ENCODE peak calls at places on chromosomes 5 and 9, in nine cellular contexts. N is fibroblast of lung, M is stomach, V is heart left ventricle, X is body of pancreas, P is astrocyte, K is cardiac muscle cell, O is mammary epithelial cell, W is tibial nerve. A is an unnamed sample. For H3K4me1, the result is how much of the 10 kb centered on the place peaks cover.

GRCh38 chr9:87119328-87119881 is 172.1 kb upstream of the GAS1 start:
- DNase-seq in N (peak), M (peak), V (peak), X (peak), P (peak), K (peak), O (peak), W (no peak), A (no peak)

GRCh38 chr9:82467478-82467877 is 478.9 kb downstream of the SPATA31D1 start:
- DNase-seq in N (no peak), M (no peak), V (no peak), X (no peak), P (no peak), K (no peak), O (no peak), W (no peak), A (no peak)

GRCh38 chr5:657570-657969 is 35.6 kb downstream of the TPPP start:
- DNase-seq in N (peak), M (no peak), V (no peak), X (no peak), P (peak), K (peak), O (no peak), W (no peak), A (no peak)

GRCh38 chr9:89923961-89924504 is 319.2 kb downstream of the GADD45G start:
- DNase-seq in N (peak), M (peak), V (no peak), X (peak), P (peak), K (no peak), O (no peak), W (no peak), A (no peak)

GRCh38 chr9:34675048-34675714 is 12.7 kb upstream of the CCL27 start:
- DNase-seq in N (peak), M (peak), V (no peak), X (peak), P (peak), K (peak), O (peak), W (no peak), A (peak)

GRCh38 chr9:134624119-134624826 is 17.3 kb upstream of the COL5A1 start:
- DNase-seq in N (no peak), M (no peak), V (no peak), X (no peak), P (no peak), K (no peak), O (no peak), W (peak), A (no peak)

GRCh38 chr9:31347082-31347617 is 1037.3 kb upstream of the ACO1 start:
- DNase-seq in N (peak), M (no peak), V (no peak), X (no peak), P (no peak), K (peak), O (peak), W (no peak), A (no peak)

GRCh38 chr5:42930934-42931333 is 109.2 kb downstream of the ANXA2R start:
- DNase-seq in N (no peak), M (no peak), V (no peak), X (no peak), P (no peak), K (peak), O (peak), W (no peak), A (no peak)

GRCh38 chr9:5518937-5519319 is 8.6 kb downstream of the PDCD1LG2 start:
- DNase-seq in N (no peak), M (no peak), V (no peak), X (no peak), P (no peak), K (no peak), O (no peak), W (no peak), A (no peak)

GRCh38 chr5:151565971-151566370 is 25.2 kb downstream of the FAT2 start:
- DNase-seq in N (no peak), M (no peak), V (no peak), X (no peak), P (no peak), K (no peak), O (no peak), W (no peak), A (no peak)

GRCh38 chr5:18553269-18553668 is 919.0 kb downstream of the TAF11L14 start:
- DNase-seq in N (peak), M (no peak), V (no peak), X (no peak), P (peak), K (peak), O (peak), W (no peak), A (no peak)

GRCh38 chr9:134403682-134404301 is 77.5 kb downstream of the RXRA start:
- DNase-seq in N (peak), M (peak), V (peak), X (peak), P (peak), K (peak), O (peak), W (peak), A (no peak)

GRCh38 chr9:29160763-29161353 is 1587.6 kb upstream of the C9orf72 start:
- DNase-seq in N (no peak), M (no peak), V (no peak), X (peak), P (no peak), K (no peak), O (no peak), W (no peak), A (no peak)

DNA sequence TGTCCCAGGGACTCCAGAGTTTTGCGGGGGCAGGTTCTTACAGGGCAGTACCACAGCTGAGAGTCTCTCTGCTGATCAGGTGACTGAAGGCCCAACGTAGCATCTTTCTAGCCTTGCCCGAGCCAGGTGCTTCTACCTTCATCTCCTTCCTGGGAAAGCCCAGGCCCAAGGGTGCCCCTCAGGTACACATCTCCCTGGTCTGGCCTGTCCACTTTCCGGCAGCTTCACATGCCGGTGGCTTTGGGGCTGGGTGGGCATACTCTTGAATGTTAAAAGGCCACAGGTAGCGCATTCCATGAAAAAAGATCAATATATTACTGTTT is 5.7 kb upstream of the PHYKPL start:
- DNase-seq in N (no peak), M (no peak), V (peak), X (no peak), P (no peak), K (no peak), O (no peak), W (no peak), A (no peak)
- H3K4me1 ChIP-seq in N (under half), M (under half), V (half or more), X (under half), P (under half), K (under half), O (under half), W (under half), A (under half)

DNA sequence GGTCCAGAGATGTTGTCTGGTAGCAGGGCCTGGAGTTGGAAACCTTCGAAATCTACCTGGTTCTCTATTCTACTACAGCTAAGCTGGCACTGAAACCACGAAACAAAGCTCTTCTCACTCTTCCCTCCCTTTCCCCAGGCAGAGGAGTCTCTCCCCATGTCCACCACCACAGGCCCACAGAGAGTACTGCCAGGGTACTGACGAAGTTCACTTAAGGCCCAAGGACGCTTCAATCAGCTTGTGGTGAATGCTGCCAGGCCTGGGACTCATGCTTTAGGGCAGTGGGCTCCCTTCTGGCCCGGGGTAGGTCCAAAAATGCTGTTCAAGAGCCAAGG is 17.3 kb upstream of the CCNB1 start:
- DNase-seq in N (no peak), M (no peak), V (no peak), X (no peak), P (no peak), K (no peak), O (no peak), W (no peak), A (no peak)
- H3K4me3 ChIP-seq in N (no peak), M (no peak), V (no peak), X (no peak), P (no peak), K (no peak), O (no peak), W (no peak), A (no peak)

DNA sequence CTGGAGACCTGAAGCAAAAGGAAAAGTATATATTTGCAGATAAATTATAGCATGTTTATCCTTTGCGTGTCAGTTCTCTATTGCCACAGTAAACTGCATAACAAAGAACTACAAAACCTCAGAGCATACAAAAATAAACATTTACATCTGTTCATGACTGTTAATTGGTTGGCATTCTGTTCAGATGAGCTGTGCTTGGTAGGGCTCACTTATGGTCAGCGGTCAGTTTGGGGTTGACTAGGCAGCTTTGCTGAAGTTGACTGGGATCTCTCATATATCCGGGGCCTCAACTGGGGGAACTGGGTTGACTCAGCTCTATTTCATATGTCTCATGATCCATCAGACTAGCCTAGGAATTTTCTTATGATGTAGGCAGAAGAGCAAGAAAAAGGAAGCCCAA is 257.7 kb downstream of the TLE1 start:
- DNase-seq in N (peak), M (no peak), V (no peak), X (no peak), P (peak), K (no peak), O (no peak), W (no peak), A (no peak)
- H3K27ac ChIP-seq in N (peak), M (no peak), V (no peak), X (no peak), P (peak), K (no peak), O (no peak), W (no peak), A (no peak)

GRCh38 chr9:109100543-109101201 is 19.1 kb downstream of the TMEM245 start:
- DNase-seq in N (no peak), M (no peak), V (no peak), X (no peak), P (no peak), K (no peak), O (no peak), W (no peak), A (no peak)
- H3K4me1 ChIP-seq in N (under half), M (half or more), V (half or more), X (half or more), P (under half), K (under half), O (under half), W (under half), A (under half)

DNA sequence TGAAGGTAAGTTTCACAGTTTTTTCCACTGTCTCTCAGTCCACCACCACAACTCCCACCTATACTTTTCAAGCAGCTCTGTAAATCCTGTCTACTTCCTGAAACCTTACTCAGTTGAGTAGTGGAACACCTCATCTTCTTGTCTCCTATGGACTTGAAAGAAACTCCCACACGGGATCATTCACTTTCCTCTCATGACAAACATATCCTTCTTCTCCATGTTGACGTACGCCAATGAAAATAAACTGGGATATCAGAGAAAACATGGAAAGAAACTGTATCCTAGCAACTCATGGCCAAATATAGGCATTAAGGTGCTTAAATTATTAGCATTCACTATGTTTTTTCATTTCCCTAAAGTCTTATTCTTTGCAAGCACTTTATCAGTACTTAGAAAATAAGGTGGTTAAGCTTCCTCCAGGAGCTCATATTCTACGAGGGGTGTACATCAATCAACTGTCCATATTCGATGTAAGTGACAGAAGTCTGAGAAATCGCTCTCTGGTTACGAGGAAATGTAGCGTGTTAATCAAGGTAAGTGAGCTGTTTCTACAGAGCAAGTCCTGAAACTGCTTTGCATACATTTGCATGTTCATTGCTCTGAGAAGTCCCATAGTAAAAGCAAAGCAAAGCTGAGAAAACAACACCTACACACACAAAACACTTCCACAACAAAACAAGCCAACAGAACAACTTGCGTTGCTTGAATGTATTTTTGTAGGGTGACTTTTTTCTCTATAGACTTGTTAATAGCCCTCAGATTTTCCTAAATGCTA is 893.8 kb upstream of the DMAC1 start:
- DNase-seq in N (no peak), M (no peak), V (no peak), X (no peak), P (no peak), K (no peak), O (no peak), W (no peak), A (no peak)
- H3K4me3 ChIP-seq in N (no peak), M (no peak), V (no peak), X (no peak), P (no peak), K (no peak), O (no peak), W (no peak), A (no peak)

GRCh38 chr9:97531750-97532383 is 30.4 kb downstream of the TMOD1 start:
- DNase-seq in N (no peak), M (no peak), V (no peak), X (no peak), P (no peak), K (no peak), O (no peak), W (no peak), A (no peak)
- H3K27ac ChIP-seq in N (no peak), M (peak), V (peak), X (no peak), P (no peak), K (peak), O (no peak), W (peak), A (no peak)

GRCh38 chr5:132501961-132502931 is 11.7 kb upstream of the IRF1 start:
- DNase-seq in N (peak), M (peak), V (peak), X (peak), P (no peak), K (no peak), O (no peak), W (no peak), A (no peak)
- H3K4me1 ChIP-seq in N (under half), M (half or more), V (under half), X (half or more), P (under half), K (under half), O (under half), W (under half), A (under half)

GRCh38 chr9:121269888-121270254 is 1.9 kb downstream of the GSN start:
- DNase-seq in N (peak), M (no peak), V (no peak), X (no peak), P (no peak), K (no peak), O (peak), W (no peak), A (no peak)
- H3K4me3 ChIP-seq in N (peak), M (peak), V (peak), X (no peak), P (peak), K (no peak), O (peak), W (peak), A (no peak)

DNA sequence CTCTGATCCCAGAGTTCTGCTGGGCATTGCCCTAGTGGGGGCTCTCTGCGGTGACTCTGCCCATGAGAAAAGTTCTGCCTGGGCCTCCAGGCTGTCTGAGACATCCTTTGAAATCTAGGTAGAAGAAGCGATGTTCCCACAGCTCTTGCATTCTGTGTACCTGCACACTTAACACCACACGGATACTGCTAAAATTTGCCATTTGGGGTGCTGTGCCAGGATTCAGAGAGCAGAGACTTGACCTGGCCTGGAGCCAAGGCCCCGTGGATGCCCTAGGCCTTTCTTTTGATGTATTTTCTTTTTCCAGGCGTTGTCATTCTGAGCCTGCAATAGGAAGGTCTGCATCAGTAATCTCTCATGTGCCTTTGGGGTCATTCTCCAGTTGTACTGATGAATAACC is 89.3 kb upstream of the IL12B start:
- DNase-seq in N (no peak), M (no peak), V (no peak), X (peak), P (no peak), K (no peak), O (no peak), W (no peak), A (no peak)
- H3K27ac ChIP-seq in N (no peak), M (no peak), V (no peak), X (no peak), P (no peak), K (no peak), O (no peak), W (no peak), A (no peak)